ENCODE peak calls at places on chromosomes 7 and 10, in eight cellular contexts. T, Z, Q, D, L, A, P and S are unnamed samples.

GRCh38 chr10:79025113-79025832 is 43.5 kb upstream of the ZMIZ1 start:
- DNase-seq in T (peak), Z (no peak), Q (peak), D (peak), L (no peak), A (peak), P (peak), S (no peak)

GRCh38 chr7:134041477-134041876 is 85.7 kb upstream of the LRGUK start:
- DNase-seq in T (no peak), Z (no peak), Q (no peak), D (no peak), L (no peak), A (no peak), P (no peak), S (no peak)

GRCh38 chr7:92953657-92954056 is 117.3 kb upstream of the CDK6 start:
- DNase-seq in T (no peak), Z (no peak), Q (no peak), D (no peak), L (no peak), A (no peak), P (no peak), S (no peak)

GRCh38 chr7:83469491-83469890 is 179.4 kb downstream of the SEMA3E start:
- DNase-seq in T (no peak), Z (no peak), Q (no peak), D (no peak), L (no peak), A (no peak), P (no peak), S (no peak)

GRCh38 chr10:124093076-124093773 is at the start of gene CHST15:
- DNase-seq in T (peak), Z (peak), Q (no peak), D (no peak), L (no peak), A (no peak), P (peak), S (no peak)

GRCh38 chr7:50782376-50783208 is at the start of gene GRB10:
- DNase-seq in T (peak), Z (peak), Q (no peak), D (no peak), L (no peak), A (peak), P (peak), S (no peak)

GRCh38 chr7:21971780-21972396 is 26.2 kb upstream of the CDCA7L start:
- DNase-seq in T (no peak), Z (no peak), Q (no peak), D (no peak), L (no peak), A (no peak), P (no peak), S (no peak)

GRCh38 chr10:95437669-95438068 is 123.5 kb downstream of the SORBS1 start:
- DNase-seq in T (no peak), Z (no peak), Q (no peak), D (no peak), L (no peak), A (no peak), P (no peak), S (no peak)

GRCh38 chr10:71776528-71776927 is 3.2 kb upstream of the VSIR start:
- DNase-seq in T (no peak), Z (no peak), Q (no peak), D (no peak), L (no peak), A (no peak), P (no peak), S (no peak)

GRCh38 chr10:81814842-81815241 is 60.2 kb upstream of the NRG3 start:
- DNase-seq in T (no peak), Z (no peak), Q (no peak), D (no peak), L (no peak), A (no peak), P (no peak), S (no peak)

GRCh38 chr10:81817611-81818160 is 57.3 kb upstream of the NRG3 start:
- DNase-seq in T (peak), Z (no peak), Q (no peak), D (no peak), L (no peak), A (no peak), P (no peak), S (no peak)

GRCh38 chr10:81820418-81820817 is 54.6 kb upstream of the NRG3 start:
- DNase-seq in T (no peak), Z (no peak), Q (no peak), D (no peak), L (no peak), A (no peak), P (no peak), S (no peak)
- TF ChIP-seq CTCF in T (peak), Z (peak), Q (peak), D (no peak), L (no peak), A (no peak), P (no peak), S (no peak)

GRCh38 chr7:131649879-131650278 is 93.5 kb upstream of the PODXL start:
- DNase-seq in T (no peak), Z (no peak), Q (no peak), D (no peak), L (no peak), A (no peak), P (no peak), S (no peak)
- TF ChIP-seq CTCF in T (no peak), Z (no peak), Q (no peak), D (no peak), L (no peak), A (no peak), P (no peak), S (no peak)

GRCh38 chr7:87151701-87152111 is 547 bp upstream of the DMTF1 start:
- DNase-seq in T (no peak), Z (no peak), Q (no peak), D (no peak), L (no peak), A (no peak), P (no peak), S (no peak)

GRCh38 chr7:87154166-87154565 is 1.9 kb downstream of the DMTF1 start:
- DNase-seq in T (no peak), Z (no peak), Q (no peak), D (no peak), L (no peak), A (no peak), P (no peak), S (no peak)

GRCh38 chr7:87152897-87153641 is 816 bp downstream of the DMTF1 start:
- DNase-seq in T (peak), Z (peak), Q (peak), D (peak), L (no peak), A (peak), P (peak), S (no peak)

GRCh38 chr7:87151002-87151505 is 1.2 kb upstream of the DMTF1 start:
- DNase-seq in T (no peak), Z (no peak), Q (no peak), D (no peak), L (no peak), A (no peak), P (no peak), S (no peak)

DNA sequence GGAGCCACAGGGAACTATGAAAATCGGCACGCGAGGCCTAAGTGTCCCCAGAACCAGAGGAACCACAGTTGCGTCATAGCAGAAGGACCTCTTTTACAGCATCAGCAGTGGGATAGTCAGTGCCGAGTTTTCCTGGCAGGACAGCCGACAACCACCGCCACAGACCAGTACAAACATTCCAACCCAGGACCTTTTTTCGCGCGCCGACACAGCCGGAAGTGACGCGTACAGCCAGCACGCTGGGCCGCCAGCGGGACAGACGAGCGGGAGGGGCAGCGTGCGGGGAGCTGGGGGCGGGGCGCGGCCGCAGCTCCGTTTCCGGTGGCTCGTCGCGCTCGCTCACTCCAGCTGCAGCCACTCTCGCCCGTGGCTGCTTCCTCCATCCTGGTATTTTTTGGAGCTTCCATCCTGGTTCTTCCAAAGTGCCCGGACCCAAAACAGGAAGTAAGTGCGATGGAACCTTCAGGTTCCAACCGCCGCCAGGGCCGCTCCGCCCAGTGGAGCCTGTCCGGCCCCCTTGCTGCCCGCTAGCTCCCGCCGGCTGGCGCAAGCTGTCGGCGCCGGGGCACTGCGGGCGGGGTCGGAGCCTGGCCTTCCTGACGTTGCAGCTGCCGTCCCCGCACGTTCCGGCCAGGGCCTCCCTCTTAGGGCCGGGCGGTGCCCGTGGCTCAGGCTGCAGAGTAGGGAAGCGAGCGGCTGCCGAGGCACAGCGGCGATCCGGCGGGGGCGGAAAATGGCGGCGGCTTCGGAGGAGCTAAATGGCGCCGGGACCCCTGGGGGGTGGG is at the start of gene DMTF1:
- DNase-seq in T (peak), Z (peak), Q (peak), D (peak), L (peak), A (peak), P (peak), S (peak)
- TF ChIP-seq CTCF in T (no peak), Z (no peak), Q (no peak), D (no peak), L (no peak), A (no peak), P (no peak), S (no peak)

DNA sequence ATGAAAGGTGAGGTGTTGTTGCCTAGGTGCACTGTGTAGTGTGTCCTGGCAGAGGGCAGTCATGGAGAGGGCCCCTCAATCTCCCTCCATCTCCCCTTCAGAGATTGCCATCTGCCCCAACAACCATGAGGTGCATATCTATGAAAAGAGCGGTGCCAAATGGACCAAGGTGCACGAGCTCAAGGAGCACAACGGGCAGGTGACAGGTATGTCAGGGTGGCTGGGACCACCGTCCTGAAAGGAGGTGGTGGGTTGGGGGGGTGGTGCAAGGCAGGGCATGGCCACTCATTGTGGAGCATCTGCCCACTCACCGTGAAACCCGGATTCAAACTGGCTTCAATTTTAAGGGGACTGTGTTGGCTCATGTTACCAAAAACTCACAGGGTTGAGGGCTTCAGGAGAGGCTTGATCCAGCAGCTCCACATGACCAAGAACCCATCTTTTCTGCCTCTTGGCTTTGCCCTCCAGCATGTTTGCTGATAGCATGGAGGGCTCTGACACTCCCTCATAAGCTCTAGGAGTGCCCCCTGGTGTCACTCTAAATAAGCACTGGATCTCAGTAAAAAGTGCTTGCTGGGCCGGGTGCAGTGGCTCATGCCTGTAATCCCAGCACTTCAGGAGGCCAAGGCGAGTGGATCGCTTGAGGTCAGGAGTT is 12.2 kb downstream of the ARPC1B start:
- DNase-seq in T (no peak), Z (no peak), Q (peak), D (peak), L (no peak), A (peak), P (no peak), S (no peak)
- TF ChIP-seq CTCF in T (no peak), Z (no peak), Q (peak), D (no peak), L (peak), A (peak), P (peak), S (peak)

GRCh38 chr7:43763183-43763582 is 4.7 kb downstream of the BLVRA start:
- DNase-seq in T (no peak), Z (peak), Q (no peak), D (no peak), L (no peak), A (no peak), P (no peak), S (no peak)
- TF ChIP-seq CTCF in T (no peak), Z (no peak), Q (no peak), D (no peak), L (no peak), A (no peak), P (no peak), S (no peak)

GRCh38 chr7:102125127-102125561 is 161.5 kb upstream of the SH2B2 start:
- DNase-seq in T (peak), Z (peak), Q (no peak), D (no peak), L (peak), A (no peak), P (peak), S (no peak)
- TF ChIP-seq CTCF in T (peak), Z (no peak), Q (no peak), D (no peak), L (peak), A (no peak), P (peak), S (peak)